ENCODE peak calls at places on chromosome 2, in six cellular contexts. J, A, K, Q, B and D are unnamed samples.

GRCh38 chr2:232815569-232815968 is 39.2 kb upstream of the KCNJ13 start:
- DNase-seq in K (no peak), J (no peak), Q (no peak), B (no peak), A (no peak), D (no peak)

GRCh38 chr2:120415728-120416509 is 70.0 kb downstream of the INHBB start:
- DNase-seq in K (no peak), Q (no peak), A (no peak), J (no peak), B (no peak), D (no peak)

GRCh38 chr2:239938651-239939486 is 86.3 kb downstream of the NDUFA10 start:
- DNase-seq in K (no peak), Q (no peak), A (no peak), B (no peak), J (no peak), D (no peak)

GRCh38 chr2:174074831-174075230 is 109.7 kb upstream of the SP3 start:
- DNase-seq in J (no peak), Q (no peak), A (no peak), B (no peak), K (no peak), D (no peak)

GRCh38 chr2:241967745-241968144 is 98.2 kb downstream of the RTP5 start:
- DNase-seq in K (no peak), B (no peak), A (no peak), J (no peak), Q (no peak), D (peak; percentile 95)

GRCh38 chr2:42722328-42723190 is 41.4 kb downstream of the OXER1 start:
- DNase-seq in K (peak; percentile 97), B (no peak), Q (peak; percentile 14), A (no peak), J (no peak), D (no peak)

GRCh38 chr2:69616755-69617154 is 26.8 kb downstream of the AAK1 start:
- DNase-seq in K (peak; percentile 9), Q (peak; percentile 63), B (peak; percentile 62), A (no peak), J (peak; percentile 36), D (no peak)

GRCh38 chr2:70919672-70920366 is 15.9 kb upstream of the ATP6V1B1 start:
- DNase-seq in K (peak; percentile 83), A (peak; percentile 83), J (peak; percentile 54), B (peak; percentile 68), Q (peak; percentile 93), D (peak; percentile 90)

GRCh38 chr2:27653397-27653796 is 10.0 kb downstream of the SUPT7L start:
- DNase-seq in B (no peak), J (no peak), Q (peak; percentile 18), A (no peak), K (peak; percentile 18), D (no peak)

GRCh38 chr2:145617906-145618305 is 1098.0 kb upstream of the ZEB2 start:
- DNase-seq in A (no peak), J (no peak), Q (peak; percentile 66), B (no peak), K (peak; percentile 80), D (no peak)

GRCh38 chr2:231687133-231687852 is 21.0 kb upstream of the PTMA start:
- DNase-seq in K (peak; percentile 61), A (peak; percentile 89), J (no peak), B (peak; percentile 40), Q (peak; percentile 31), D (peak; percentile 94)

GRCh38 chr2:104523921-104524320 is 330.0 kb upstream of the POU3F3 start:
- DNase-seq in Q (no peak), J (no peak), K (no peak), A (no peak), B (no peak), D (no peak)

GRCh38 chr2:113068706-113069485 is 1.1 kb downstream of the IL1F10 start:
- DNase-seq in A (no peak), J (no peak), Q (peak; percentile 93), B (no peak), K (peak; percentile 44), D (no peak)

GRCh38 chr2:195382186-195382585 is 274.8 kb upstream of the SLC39A10 start:
- DNase-seq in J (no peak), K (no peak), Q (no peak), B (no peak), A (no peak), D (no peak)

GRCh38 chr2:30427606-30428005 is 19.4 kb upstream of the LCLAT1 start:
- DNase-seq in Q (no peak), J (no peak), K (no peak), B (no peak), A (no peak), D (no peak)

GRCh38 chr2:162029287-162029901 is 44.6 kb downstream of the DPP4 start:
- DNase-seq in A (peak; percentile 9), B (no peak), J (peak; percentile 35), K (peak; percentile 86), Q (peak; percentile 96), D (no peak)

GRCh38 chr2:89763581-89764485 is 1072.4 kb downstream of the RPIA start:
- DNase-seq in K (no peak), J (no peak), Q (no peak), B (no peak), A (peak; percentile 12), D (no peak)

GRCh38 chr2:241810304-241811208 is 1.6 kb downstream of the NEU4 start:
- DNase-seq in A (peak; percentile 61), Q (no peak), K (no peak), B (no peak), J (no peak), D (no peak)

GRCh38 chr2:219041252-219041651 is at the start of gene CFAP65:
- DNase-seq in K (peak; percentile 70), Q (peak; percentile 52), A (peak; percentile 84), B (no peak), J (peak; percentile 34), D (no peak)

GRCh38 chr2:240106765-240107164 is 29.3 kb downstream of the COPS9 start:
- DNase-seq in K (no peak), A (peak; percentile 7), Q (no peak), J (no peak), B (no peak), D (no peak)

GRCh38 chr2:102141915-102142828 is at the start of gene IL1R1:
- DNase-seq in Q (peak; percentile 80), A (peak; percentile 65), J (no peak), B (no peak), K (peak; percentile 97), D (no peak)

GRCh38 chr2:75047189-75047812 is 88.9 kb downstream of the POLE4 start:
- DNase-seq in B (no peak), K (peak; percentile 69), Q (peak; percentile 83), A (no peak), J (no peak), D (no peak)

GRCh38 chr2:237952851-237953250 is 14.0 kb upstream of the UBE2F start:
- DNase-seq in B (no peak), K (no peak), A (no peak), Q (no peak), J (no peak), D (no peak)

GRCh38 chr2:227908266-227909054 is 37.0 kb downstream of the DAW1 start:
- DNase-seq in A (no peak), B (no peak), J (no peak), K (peak; percentile 39), Q (peak; percentile 77), D (no peak)

GRCh38 chr2:84424152-84424551 is 34.9 kb downstream of the SUCLG1 start:
- DNase-seq in K (peak; percentile 43), J (no peak), B (no peak), A (peak; percentile 11), Q (peak; percentile 42), D (peak; percentile 76)

GRCh38 chr2:166197446-166197845 is 69.6 kb upstream of the SCN1A start:
- DNase-seq in A (no peak), K (peak; percentile 8), B (no peak), J (no peak), Q (peak; percentile 32), D (no peak)

GRCh38 chr2:204110250-204111183 is 174.0 kb downstream of the ICOS start:
- DNase-seq in A (no peak), Q (no peak), B (peak; percentile 93), K (peak; percentile 57), J (no peak), D (no peak)

GRCh38 chr2:184644685-184645084 is 46.4 kb downstream of the ZNF804A start:
- DNase-seq in A (peak; percentile 2), K (peak; percentile 34), J (peak; percentile 6), Q (peak; percentile 29), B (no peak), D (no peak)

GRCh38 chr2:65319674-65320041 is 92.0 kb downstream of the ACTR2 start:
- DNase-seq in J (no peak), Q (no peak), A (no peak), K (no peak), B (no peak), D (no peak)
- H3K9ac ChIP-seq in J (peak overlapping the region; percentile 52), Q (peak overlapping the region; percentile 71), A (no peak overlapping the region), K (peak overlapping the region; percentile 80), B (no peak overlapping the region), D (no peak overlapping the region)

GRCh38 chr2:68418419-68418818 is 48.7 kb downstream of the FBXO48 start:
- DNase-seq in Q (no peak), B (no peak), A (no peak), K (no peak), J (no peak), D (no peak)
- H3K27ac ChIP-seq in Q (no peak overlapping the region), B (no peak overlapping the region), A (no peak overlapping the region), K (no peak overlapping the region), J (no peak overlapping the region), D (peak overlapping the region; percentile 83)

GRCh38 chr2:7988440-7988839 is 693.4 kb upstream of the ID2 start:
- DNase-seq in K (no peak), A (no peak), B (no peak), Q (peak; percentile 32), J (no peak), D (no peak)
- H3K9me2 ChIP-seq in K (no peaks in the 10 kb centered on the region), A (no peaks in the 10 kb centered on the region), B (no peaks in the 10 kb centered on the region), Q (no peaks in the 10 kb centered on the region), J (no peaks in the 10 kb centered on the region), D (no peaks in the 10 kb centered on the region)

GRCh38 chr2:12063210-12063609 is 316.8 kb downstream of the LPIN1 start:
- DNase-seq in J (no peak), K (no peak), Q (no peak), B (no peak), A (no peak), D (no peak)

GRCh38 chr2:12061785-12062184 is 315.4 kb downstream of the LPIN1 start:
- DNase-seq in K (no peak), J (no peak), B (no peak), Q (no peak), A (no peak), D (no peak)

GRCh38 chr2:12057436-12058166 is 311.2 kb downstream of the LPIN1 start:
- DNase-seq in Q (no peak), K (no peak), J (no peak), A (no peak), B (no peak), D (peak; percentile 95)

GRCh38 chr2:12061317-12061716 is 314.9 kb downstream of the LPIN1 start:
- DNase-seq in B (no peak), J (no peak), K (no peak), A (no peak), Q (no peak), D (no peak)

GRCh38 chr2:12059616-12060441 is 313.4 kb downstream of the LPIN1 start:
- DNase-seq in K (peak; percentile 26), J (no peak), B (no peak), Q (peak; percentile 52), A (no peak), D (no peak)
- H3K9ac ChIP-seq in K (no peak overlapping the region), J (no peak overlapping the region), B (no peak overlapping the region), Q (no peak overlapping the region), A (no peak overlapping the region), D (peak overlapping the region; percentile 31)